ENCODE peak calls at places on chromosomes 2 and 18, in eight cellular contexts. D is NCI-H1105; C is NT2/D1; O is stimulated activated CD4-positive, alpha-beta T cell treated with anti-CD3 and anti-CD28 coated beads, TNF-alpha, amount 100 ng/mL, for 4 hours; K is T-helper 1 cell; B is activated T-helper 2 cell treated with anti-CD3 and anti-CD28 coated beads, Interferon-gamma antibody, Interleukin-2, Interleukin-4, amounts not matched to agents 10 μg/mL and 5 μg/mL and 100 μg/mL, durations not matched to agents 14 hours and 24 hours and 36 hours; T is 8988T; H is ELF-1. U is an unnamed sample.

GRCh38 chr2:15034860-15035259 is 402.3 kb downstream of the LRATD1 start:
- DNase-seq in D (no peak), C (no peak), O (no peak), K (no peak), B (no peak), T (no peak), H (no peak), U (no peak)

GRCh38 chr2:12856934-12857660 is 140.4 kb downstream of the TRIB2 start:
- DNase-seq in D (no peak), C (no peak), O (no peak), K (no peak), B (peak), T (no peak), H (no peak), U (no peak)

GRCh38 chr2:121004271-121004812 is 268.7 kb downstream of the GLI2 start:
- DNase-seq in D (no peak), C (no peak), O (no peak), K (no peak), B (peak), T (no peak), H (no peak), U (no peak)

GRCh38 chr2:99609851-99610381 is 120.1 kb upstream of the REV1 start:
- DNase-seq in D (no peak), C (no peak), O (no peak), K (no peak), B (no peak), T (no peak), H (peak), U (no peak)

GRCh38 chr2:137937778-137938177 is 26.5 kb upstream of the HNMT start:
- DNase-seq in D (no peak), C (no peak), O (no peak), K (no peak), B (no peak), T (no peak), H (peak), U (no peak)

GRCh38 chr2:226478121-226478809 is 321.4 kb downstream of the IRS1 start:
- DNase-seq in D (no peak), C (peak), O (no peak), K (no peak), B (no peak), T (no peak), H (peak), U (no peak)

GRCh38 chr2:107809835-107810234 is 16.9 kb upstream of the RGPD4 start:
- DNase-seq in D (peak), C (no peak), O (no peak), K (no peak), B (no peak), T (no peak), H (no peak), U (no peak)

GRCh38 chr18:11251891-11252270 is 102.5 kb upstream of the PIEZO2 start:
- DNase-seq in D (no peak), C (no peak), O (no peak), K (no peak), B (no peak), T (no peak), H (no peak), U (no peak)

GRCh38 chr2:60453301-60453700 is 100.2 kb downstream of the BCL11A start:
- DNase-seq in D (no peak), C (no peak), O (no peak), K (no peak), B (no peak), T (no peak), H (peak), U (no peak)

GRCh38 chr2:121076885-121077549 is 208.0 kb downstream of the TFCP2L1 start:
- DNase-seq in D (peak), C (peak), O (peak), K (peak), B (peak), T (peak), H (peak), U (no peak)

GRCh38 chr2:237464757-237465391 is 22.2 kb upstream of the MLPH start:
- DNase-seq in D (no peak), C (no peak), O (no peak), K (no peak), B (no peak), T (no peak), H (no peak), U (no peak)

GRCh38 chr2:224004105-224004715 is 34.9 kb downstream of the SERPINE2 start:
- DNase-seq in D (no peak), C (no peak), O (no peak), K (no peak), B (no peak), T (no peak), H (no peak), U (no peak)

GRCh38 chr18:41320090-41320489 is 634.9 kb upstream of the PIK3C3 start:
- DNase-seq in D (peak), C (no peak), O (no peak), K (no peak), B (no peak), T (no peak), H (peak), U (no peak)

GRCh38 chr18:42045346-42045745 is 90.3 kb downstream of the PIK3C3 start:
- DNase-seq in D (no peak), C (no peak), O (no peak), K (no peak), B (no peak), T (no peak), H (no peak), U (no peak)

GRCh38 chr2:84649487-84650142 is 133.3 kb downstream of the DNAH6 start:
- DNase-seq in D (no peak), C (no peak), O (no peak), K (no peak), B (no peak), T (no peak), H (no peak), U (no peak)

GRCh38 chr2:44167908-44168683 is 579 bp upstream of the PPM1B start:
- DNase-seq in D (peak), C (peak), O (peak), K (peak), B (peak), T (peak), H (peak), U (peak)

GRCh38 chr2:121245120-121245820 is 39.7 kb downstream of the TFCP2L1 start:
- DNase-seq in D (no peak), C (no peak), O (no peak), K (no peak), B (no peak), T (no peak), H (no peak), U (no peak)

GRCh38 chr18:3323900-3324299 is 62.0 kb downstream of the MYL12B start:
- DNase-seq in D (no peak), C (no peak), O (no peak), K (no peak), B (no peak), T (no peak), H (no peak), U (no peak)

U was measured in NCI-H2081 treated with DMSO at 0.1 percent for 48 hours.